ENCODE peak calls at places on chromosome 3, in five cellular contexts. L, R, I, B and C are unnamed samples.
A peak's percentile ranks its signal among the peaks of the same experiment; 100 is the strongest.

GRCh38 chr3:40109641-40110490 is 199.6 kb upstream of the EIF1B start:
- DNase-seq in L (peak; percentile 54), R (no peak), I (no peak), B (no peak), C (no peak)

GRCh38 chr3:11566916-11567315 is 76.8 kb downstream of the VGLL4 start:
- DNase-seq in L (peak; percentile 70), R (no peak), I (peak; percentile 34), B (no peak), C (no peak)

GRCh38 chr3:42714151-42714852 is 11.7 kb upstream of the HHATL start:
- DNase-seq in L (no peak), R (no peak), I (no peak), B (no peak), C (no peak)

GRCh38 chr3:3015472-3016089 is 94.6 kb downstream of the IL5RA start:
- DNase-seq in L (peak; percentile 63), R (peak; percentile 7), I (no peak), B (no peak), C (no peak)

GRCh38 chr3:152202976-152203626 is 65.6 kb upstream of the MBNL1 start:
- DNase-seq in L (no peak), R (no peak), I (no peak), B (no peak), C (peak; percentile 57)

GRCh38 chr3:39383190-39383912 is at the start of gene SLC25A38:
- DNase-seq in L (peak; percentile 93), R (peak; percentile 88), I (peak; percentile 95), B (peak; percentile 70), C (peak; percentile 87)

GRCh38 chr3:69871868-69872267 is 127.7 kb upstream of the SAMMSON start:
- DNase-seq in L (no peak), R (no peak), I (no peak), B (no peak), C (no peak)

GRCh38 chr3:129116482-129116946 is 5.1 kb downstream of the RAB43 start:
- DNase-seq in L (peak; percentile 22), R (no peak), I (no peak), B (no peak), C (peak; percentile 81)

GRCh38 chr3:13771496-13771895 is 108.4 kb downstream of the WNT7A start:
- DNase-seq in L (no peak), R (no peak), I (no peak), B (no peak), C (peak; percentile 20)

GRCh38 chr3:85567074-85567676 is 608.4 kb downstream of the CADM2 start:
- DNase-seq in L (peak; percentile 82), R (peak; percentile 36), I (no peak), B (peak; percentile 60), C (no peak)

GRCh38 chr3:120264963-120265362 is 20.1 kb downstream of the GPR156 start:
- DNase-seq in L (no peak), R (no peak), I (no peak), B (no peak), C (no peak)

GRCh38 chr3:182180646-182181385 is 469.1 kb downstream of the SOX2 start:
- DNase-seq in L (peak; percentile 33), R (peak; percentile 13), I (no peak), B (no peak), C (no peak)

GRCh38 chr3:195080125-195080524 is 190.8 kb downstream of the XXYLT1 start:
- DNase-seq in L (no peak), R (no peak), I (no peak), B (no peak), C (no peak)

GRCh38 chr3:197711973-197712707 is 24.6 kb downstream of the RUBCN start:
- DNase-seq in L (peak; percentile 32), R (peak; percentile 97), I (peak; percentile 62), B (peak; percentile 89), C (peak; percentile 69)

GRCh38 chr3:143277531-143277930 is 158.0 kb downstream of the CHST2 start:
- DNase-seq in L (no peak), R (no peak), I (no peak), B (no peak), C (no peak)

GRCh38 chr3:65785065-65785645 is 253.6 kb downstream of the MAGI1 start:
- DNase-seq in L (peak; percentile 72), R (peak; percentile 68), I (peak; percentile 5), B (peak; percentile 12), C (no peak)

GRCh38 chr3:190539526-190539925 is 25.6 kb downstream of the IL1RAP start:
- DNase-seq in L (no peak), R (no peak), I (no peak), B (no peak), C (no peak)

GRCh38 chr3:184430940-184431339 is 51.1 kb downstream of the CHRD start:
- DNase-seq in L (no peak), R (no peak), I (no peak), B (no peak), C (no peak)

GRCh38 chr3:196639517-196640500 is at the start of gene NRROS:
- DNase-seq in L (peak; percentile 75), R (peak; percentile 51), I (no peak), B (peak; percentile 62), C (peak; percentile 72)

GRCh38 chr3:35254917-35255316 is 384.4 kb upstream of the ARPP21 start:
- DNase-seq in L (no peak), R (no peak), I (no peak), B (no peak), C (no peak)

GRCh38 chr3:102441832-102442231 is 7.0 kb downstream of the ZPLD1 start:
- DNase-seq in L (peak; percentile 16), R (peak; percentile 23), I (no peak), B (no peak), C (no peak)

GRCh38 chr3:175564335-175564734 is 705.2 kb downstream of the NAALADL2 start:
- DNase-seq in L (no peak), R (no peak), I (no peak), B (no peak), C (no peak)

GRCh38 chr3:42763023-42763422 is 10.0 kb downstream of the CCDC13 start:
- DNase-seq in L (no peak), R (peak; percentile 57), I (no peak), B (no peak), C (no peak)

GRCh38 chr3:125125822-125126245 is 70.0 kb upstream of the HEG1 start:
- DNase-seq in L (no peak), R (peak; percentile 100), I (no peak), B (no peak), C (no peak)

GRCh38 chr3:46675843-46676567 is 17.5 kb downstream of the ALS2CL start:
- DNase-seq in L (no peak), R (no peak), I (no peak), B (no peak), C (peak; percentile 74)

GRCh38 chr3:9715764-9716437 is 12.3 kb downstream of the CPNE9 start:
- DNase-seq in L (peak; percentile 18), R (peak; percentile 87), I (peak; percentile 86), B (peak; percentile 79), C (peak; percentile 53)

GRCh38 chr3:194587438-194587931 is 45.7 kb downstream of the TMEM44 start:
- DNase-seq in L (no peak), R (peak; percentile 88), I (no peak), B (no peak), C (no peak)

GRCh38 chr3:181459516-181459915 is 252.2 kb upstream of the SOX2 start:
- DNase-seq in L (no peak), R (no peak), I (no peak), B (no peak), C (no peak)

GRCh38 chr3:119731545-119732343 is 28.9 kb downstream of the CFAP91 start:
- DNase-seq in L (peak; percentile 65), R (peak; percentile 47), I (no peak), B (no peak), C (no peak)

DNA sequence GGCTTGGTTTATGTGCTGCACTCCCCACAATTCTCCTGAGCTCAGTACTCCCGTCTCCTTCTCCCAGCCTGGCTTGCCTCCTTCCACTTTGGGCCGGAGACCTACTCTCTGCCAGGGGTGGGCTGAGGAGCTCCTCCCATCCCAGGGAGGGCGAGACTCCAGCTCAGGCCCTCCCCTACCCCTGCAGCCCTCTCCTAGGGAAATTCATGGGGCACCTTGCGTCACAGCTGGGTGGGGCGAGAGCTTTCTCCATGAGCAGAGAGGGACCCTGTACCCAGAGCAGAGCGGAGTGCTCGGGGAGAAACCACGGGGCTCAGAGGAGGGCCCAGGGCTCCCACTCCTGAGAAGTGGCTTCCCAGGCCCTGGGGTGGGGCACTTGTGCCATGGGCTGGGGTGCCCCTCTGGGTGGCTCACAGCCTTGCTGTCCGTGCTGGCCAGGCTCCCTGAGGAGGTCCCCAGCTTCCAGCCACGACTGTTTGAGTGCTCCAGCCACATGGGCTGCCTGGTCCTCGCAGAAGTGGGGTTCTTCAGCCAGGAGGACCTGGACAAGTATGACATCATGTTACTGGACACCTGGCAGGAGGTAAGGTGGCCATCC is 13.3 kb downstream of the VILL start:
- DNase-seq in L (no peak), R (no peak), I (no peak), B (no peak), C (no peak)
- H3K4me3 ChIP-seq in L (no peak overlapping the region), R (no peak overlapping the region), I (no peak overlapping the region), B (no peak overlapping the region), C (no peak overlapping the region)

DNA sequence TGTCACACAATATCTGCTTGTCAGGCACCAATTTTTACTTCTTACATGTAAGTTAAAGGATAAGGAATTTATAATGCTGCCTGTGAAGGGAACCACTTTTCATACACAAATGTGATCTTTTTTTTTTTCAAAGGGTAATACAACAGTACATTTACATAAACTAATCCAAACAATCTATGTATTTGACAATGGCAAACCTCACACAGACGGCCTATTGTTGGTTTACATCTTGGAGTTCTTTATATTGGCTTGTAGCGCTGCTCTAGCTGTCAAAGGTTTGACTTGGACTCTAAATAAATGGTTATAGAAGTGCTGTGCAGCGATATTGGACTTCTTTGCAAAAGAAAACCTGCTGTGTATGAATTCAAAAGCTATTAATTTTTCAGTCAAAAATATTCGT is 598.0 kb downstream of the FOXP1 start:
- DNase-seq in L (no peak), R (no peak), I (no peak), B (no peak), C (no peak)
- H3K4me1 ChIP-seq in L (peaks cover 32% of the 10 kb centered on the region), R (peaks cover 31% of the 10 kb centered on the region), I (peaks cover 36% of the 10 kb centered on the region), B (peaks cover 23% of the 10 kb centered on the region), C (peaks cover 4% of the 10 kb centered on the region)

GRCh38 chr3:81728766-81729544 is 32.5 kb downstream of the GBE1 start:
- DNase-seq in L (no peak), R (peak; percentile 74), I (no peak), B (no peak), C (no peak)

GRCh38 chr3:81726132-81726531 is 35.3 kb downstream of the GBE1 start:
- DNase-seq in L (no peak), R (peak; percentile 46), I (no peak), B (no peak), C (no peak)

GRCh38 chr3:81723732-81724313 is 37.6 kb downstream of the GBE1 start:
- DNase-seq in L (no peak), R (peak; percentile 74), I (no peak), B (no peak), C (no peak)

GRCh38 chr3:81732642-81733041 is 28.8 kb downstream of the GBE1 start:
- DNase-seq in L (no peak), R (no peak), I (no peak), B (no peak), C (no peak)

DNA sequence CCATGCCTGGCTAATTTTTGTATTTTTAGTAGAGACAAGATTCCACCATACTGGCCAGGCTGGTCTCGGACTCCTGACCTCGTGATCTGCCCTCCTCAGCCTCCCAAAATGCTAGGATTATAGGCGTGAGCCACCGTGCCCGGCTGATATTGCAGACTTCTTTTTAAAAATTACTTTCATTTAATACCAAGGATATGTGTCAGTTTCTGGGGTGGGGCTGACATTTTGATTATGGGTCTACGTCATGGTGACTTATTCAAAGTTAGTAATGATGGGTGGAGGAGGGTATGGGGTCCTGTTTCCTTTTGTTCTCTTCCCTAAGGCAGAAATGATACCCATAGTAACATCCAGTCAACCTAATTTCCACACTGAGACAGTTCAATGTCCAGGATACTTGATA is 34.7 kb downstream of the GBE1 start:
- DNase-seq in L (no peak), R (peak; percentile 79), I (no peak), B (no peak), C (no peak)
- H3K27ac ChIP-seq in L (no peak overlapping the region), R (peak overlapping the region; percentile 76), I (peak overlapping the region; percentile 71), B (no peak overlapping the region), C (no peak overlapping the region)

GRCh38 chr3:48982686-48983085 is 7.4 kb upstream of the P4HTM start:
- DNase-seq in L (no peak), R (no peak), I (no peak), B (no peak), C (no peak)
- H3K4me3 ChIP-seq in L (no peak overlapping the region), R (no peak overlapping the region), I (no peak overlapping the region), B (no peak overlapping the region), C (no peak overlapping the region)